ENCODE peak calls at places on chromosomes 4 and X, in six cellular contexts. One of them, this sample, is unnamed.

GRCh38 chr4:28482580-28482979 is 1621.9 kb downstream of the STIM2 start:
- DNase-seq in trophoblast cell: no peak
- DNase-seq in IMR-90: no peak
- DNase-seq in H1: no peak
- DNase-seq in neuronal stem cell: no peak
- DNase-seq in H9: no peak
- DNase-seq in this sample: no peak

GRCh38 chr4:8637456-8637984 is 45.0 kb downstream of the CPZ start:
- DNase-seq in IMR-90: no peak
- DNase-seq in trophoblast cell: no peak
- DNase-seq in neuronal stem cell: no peak
- DNase-seq in H1: no peak
- DNase-seq in H9: no peak
- DNase-seq in this sample: no peak

GRCh38 chr4:39120418-39120817 is 58.4 kb downstream of the KLHL5 start:
- DNase-seq in trophoblast cell: peak; percentile 21
- DNase-seq in H9: no peak
- DNase-seq in neuronal stem cell: no peak
- DNase-seq in H1: no peak
- DNase-seq in IMR-90: no peak
- DNase-seq in this sample: no peak

GRCh38 chrX:40105016-40105790 is 7.4 kb upstream of the BCOR start:
- DNase-seq in IMR-90: no peak
- DNase-seq in H9: peak; percentile 63
- DNase-seq in neuronal stem cell: no peak
- DNase-seq in trophoblast cell: peak; percentile 17
- DNase-seq in H1: peak; percentile 52
- DNase-seq in this sample: peak; percentile 57

GRCh38 chr4:58138786-58139185 is 1028.6 kb upstream of the IGFBP7 start:
- DNase-seq in H1: no peak
- DNase-seq in IMR-90: no peak
- DNase-seq in trophoblast cell: no peak
- DNase-seq in H9: no peak
- DNase-seq in neuronal stem cell: no peak
- DNase-seq in this sample: no peak

GRCh38 chr4:6781113-6781512 is 1.4 kb upstream of the KIAA0232 start:
- DNase-seq in trophoblast cell: no peak
- DNase-seq in neuronal stem cell: no peak
- DNase-seq in H1: no peak
- DNase-seq in IMR-90: no peak
- DNase-seq in H9: no peak
- DNase-seq in this sample: no peak

GRCh38 chrX:136497556-136498048 is at the start of gene HTATSF1:
- DNase-seq in IMR-90: no peak
- DNase-seq in trophoblast cell: no peak
- DNase-seq in neuronal stem cell: peak; percentile 2
- DNase-seq in H9: no peak
- DNase-seq in H1: peak; percentile 48
- DNase-seq in this sample: no peak

GRCh38 chr4:80233390-80233789 is 33.1 kb upstream of the FGF5 start:
- DNase-seq in IMR-90: no peak
- DNase-seq in H1: no peak
- DNase-seq in H9: no peak
- DNase-seq in trophoblast cell: no peak
- DNase-seq in neuronal stem cell: no peak
- DNase-seq in this sample: no peak

GRCh38 chr4:144572660-144573059 is 73.3 kb upstream of the HHIP start:
- DNase-seq in trophoblast cell: no peak
- DNase-seq in neuronal stem cell: no peak
- DNase-seq in H9: peak; percentile 42
- DNase-seq in IMR-90: no peak
- DNase-seq in H1: no peak
- DNase-seq in this sample: no peak

GRCh38 chrX:153870791-153871360 is 15.1 kb downstream of the L1CAM start:
- DNase-seq in H9: no peak
- DNase-seq in H1: no peak
- DNase-seq in neuronal stem cell: no peak
- DNase-seq in trophoblast cell: no peak
- DNase-seq in IMR-90: no peak
- DNase-seq in this sample: no peak

GRCh38 chr4:42048394-42048793 is 58.1 kb downstream of the SLC30A9 start:
- DNase-seq in IMR-90: peak; percentile 94
- DNase-seq in H1: no peak
- DNase-seq in H9: no peak
- DNase-seq in neuronal stem cell: no peak
- DNase-seq in trophoblast cell: no peak
- DNase-seq in this sample: peak; percentile 55

GRCh38 chr4:7904942-7905341 is 34.7 kb downstream of the AFAP1 start:
- DNase-seq in neuronal stem cell: no peak
- DNase-seq in H1: no peak
- DNase-seq in trophoblast cell: no peak
- DNase-seq in H9: no peak
- DNase-seq in IMR-90: peak; percentile 94
- DNase-seq in this sample: peak; percentile 91

GRCh38 chrX:133645977-133646750 is 230.9 kb upstream of the GPC4 start:
- DNase-seq in IMR-90: peak; percentile 53
- DNase-seq in neuronal stem cell: no peak
- DNase-seq in H9: no peak
- DNase-seq in H1: no peak
- DNase-seq in trophoblast cell: no peak
- DNase-seq in this sample: peak; percentile 26

GRCh38 chr4:40627540-40627939 is 2.1 kb downstream of the RBM47 start:
- DNase-seq in trophoblast cell: no peak
- DNase-seq in H9: no peak
- DNase-seq in H1: no peak
- DNase-seq in IMR-90: no peak
- DNase-seq in neuronal stem cell: no peak
- DNase-seq in this sample: no peak
- H3K27ac ChIP-seq in trophoblast cell: no peak overlapping the region
- H3K27ac ChIP-seq in H9: no peak overlapping the region
- H3K27ac ChIP-seq in H1: no peak overlapping the region
- H3K27ac ChIP-seq in IMR-90: no peak overlapping the region
- H3K27ac ChIP-seq in neuronal stem cell: no peak overlapping the region
- H3K27ac ChIP-seq in this sample: no peak overlapping the region

GRCh38 chr4:128347930-128348660 is 60.5 kb upstream of the PGRMC2 start:
- DNase-seq in IMR-90: peak; percentile 51
- DNase-seq in H9: no peak
- DNase-seq in trophoblast cell: no peak
- DNase-seq in neuronal stem cell: no peak
- DNase-seq in H1: no peak
- DNase-seq in this sample: peak; percentile 37
- H3K14ac ChIP-seq in IMR-90: peak overlapping the region; percentile 64
- H3K14ac ChIP-seq in H9: no peak overlapping the region
- H3K14ac ChIP-seq in trophoblast cell: no peak overlapping the region
- H3K14ac ChIP-seq in neuronal stem cell: no peak overlapping the region
- H3K14ac ChIP-seq in H1: no peak overlapping the region
- H3K14ac ChIP-seq in this sample: no peak overlapping the region

GRCh38 chrX:12947545-12948235 is 27.2 kb upstream of the TMSB4X start:
- DNase-seq in neuronal stem cell: no peak
- DNase-seq in IMR-90: no peak
- DNase-seq in H1: no peak
- DNase-seq in trophoblast cell: no peak
- DNase-seq in H9: no peak
- DNase-seq in this sample: no peak
- H3K4ac ChIP-seq in neuronal stem cell: no peak overlapping the region
- H3K4ac ChIP-seq in IMR-90: peak overlapping the region; percentile 87
- H3K4ac ChIP-seq in H1: no peak overlapping the region
- H3K4ac ChIP-seq in trophoblast cell: no peak overlapping the region
- H3K4ac ChIP-seq in H9: no peak overlapping the region
- H3K4ac ChIP-seq in this sample: peak overlapping the region; percentile 80

DNA sequence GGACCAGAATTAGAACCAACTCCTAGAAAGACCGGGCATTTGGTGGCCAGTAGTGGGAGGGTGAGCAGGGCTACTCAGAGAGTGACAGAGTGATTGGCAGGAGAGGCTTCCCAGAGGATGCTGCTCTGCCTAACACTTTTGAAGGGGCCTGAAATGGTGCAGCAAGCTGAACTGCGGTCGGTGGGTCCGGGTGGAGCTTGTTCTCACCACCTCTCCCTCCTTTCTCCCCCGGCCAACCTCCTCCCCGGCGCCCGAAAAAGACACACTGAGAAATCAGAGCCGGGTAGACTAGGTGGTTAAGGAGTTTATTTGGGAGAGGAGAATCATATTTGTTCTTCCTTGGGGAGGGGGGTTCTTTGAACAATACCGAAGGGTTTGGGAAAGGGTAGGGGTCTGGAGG is 1.4 kb upstream of the PRICKLE3 start:
- DNase-seq in IMR-90: no peak
- DNase-seq in H9: no peak
- DNase-seq in neuronal stem cell: no peak
- DNase-seq in trophoblast cell: no peak
- DNase-seq in H1: no peak
- DNase-seq in this sample: no peak
- H3K27ac ChIP-seq in IMR-90: no peak overlapping the region
- H3K27ac ChIP-seq in H9: no peak overlapping the region
- H3K27ac ChIP-seq in neuronal stem cell: no peak overlapping the region
- H3K27ac ChIP-seq in trophoblast cell: no peak overlapping the region
- H3K27ac ChIP-seq in H1: no peak overlapping the region
- H3K27ac ChIP-seq in this sample: no peak overlapping the region

GRCh38 chrX:126300401-126300800 is 134.3 kb upstream of the DCAF12L2 start:
- DNase-seq in IMR-90: no peak
- DNase-seq in neuronal stem cell: no peak
- DNase-seq in trophoblast cell: no peak
- DNase-seq in H9: no peak
- DNase-seq in H1: no peak
- DNase-seq in this sample: no peak
- H3K14ac ChIP-seq in IMR-90: no peak overlapping the region
- H3K14ac ChIP-seq in neuronal stem cell: no peak overlapping the region
- H3K14ac ChIP-seq in trophoblast cell: no peak overlapping the region
- H3K14ac ChIP-seq in H9: no peak overlapping the region
- H3K14ac ChIP-seq in H1: no peak overlapping the region
- H3K14ac ChIP-seq in this sample: no peak overlapping the region

GRCh38 chr4:108709234-108709633 is 53.6 kb downstream of the ETNPPL start:
- DNase-seq in IMR-90: no peak
- DNase-seq in trophoblast cell: no peak
- DNase-seq in H1: no peak
- DNase-seq in neuronal stem cell: no peak
- DNase-seq in H9: no peak
- DNase-seq in this sample: no peak
- H3K4ac ChIP-seq in IMR-90: no peak overlapping the region
- H3K4ac ChIP-seq in trophoblast cell: no peak overlapping the region
- H3K4ac ChIP-seq in H1: no peak overlapping the region
- H3K4ac ChIP-seq in neuronal stem cell: no peak overlapping the region
- H3K4ac ChIP-seq in H9: no peak overlapping the region
- H3K4ac ChIP-seq in this sample: no peak overlapping the region

DNA sequence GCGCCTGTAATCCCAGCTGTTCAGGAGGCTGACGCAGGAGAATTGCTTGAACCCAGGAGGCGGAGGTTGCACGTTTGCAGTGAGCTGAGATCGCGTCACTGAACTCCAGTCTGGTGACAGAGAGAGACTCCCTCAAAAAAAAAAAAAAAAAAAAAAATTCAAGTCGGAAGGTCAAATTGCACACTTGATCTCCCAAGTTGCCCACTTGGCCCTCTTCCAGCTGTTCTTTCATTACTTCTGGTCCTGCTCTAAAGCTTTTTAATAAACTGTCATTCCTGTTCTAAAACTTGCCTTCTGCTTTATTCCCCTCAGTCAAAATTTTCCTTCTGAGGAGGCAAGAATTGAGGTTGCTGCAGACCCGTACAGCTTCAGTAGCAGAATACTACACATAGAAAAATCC is 2358.0 kb downstream of the ARAP2 start:
- DNase-seq in trophoblast cell: no peak
- DNase-seq in neuronal stem cell: no peak
- DNase-seq in H9: no peak
- DNase-seq in H1: no peak
- DNase-seq in IMR-90: no peak
- DNase-seq in this sample: no peak
- H3K27ac ChIP-seq in trophoblast cell: no peak overlapping the region
- H3K27ac ChIP-seq in neuronal stem cell: no peak overlapping the region
- H3K27ac ChIP-seq in H9: no peak overlapping the region
- H3K27ac ChIP-seq in H1: no peak overlapping the region
- H3K27ac ChIP-seq in IMR-90: no peak overlapping the region
- H3K27ac ChIP-seq in this sample: no peak overlapping the region